ENCODE peak calls at places on chromosomes 4 and X, in six cellular contexts. S is activated T-cell treated with anti-CD3 and anti-CD28 coated beads for 1 hour; V is T-helper 17 cell; B is NCI-H748 treated with DMSO at 0.1 percent for 48 hours; J is ovary; C is activated CD4-positive, alpha-beta T cell treated with anti-CD3 and anti-CD28 coated beads for 1 hour. A is an unnamed sample.

GRCh38 chr4:139563515-139563914 is 7.5 kb upstream of the SETD7 start:
- DNase-seq in V (no peak), C (no peak), B (no peak), S (no peak), J (no peak), A (no peak)

GRCh38 chr4:153647975-153648374 is 36.1 kb upstream of the TLR2 start:
- DNase-seq in V (no peak), B (no peak), S (no peak), J (no peak), C (no peak), A (no peak)

GRCh38 chr4:184409911-184410692 is 64.2 kb downstream of the IRF2 start:
- DNase-seq in V (no peak), C (peak; percentile 15), S (peak; percentile 10), J (no peak), B (no peak), A (no peak)

GRCh38 chrX:13048265-13048664 is 3.8 kb upstream of the FAM9C start:
- DNase-seq in V (no peak), J (no peak), C (no peak), B (no peak), S (no peak), A (peak; percentile 19)

GRCh38 chr4:40622913-40623312 is 6.8 kb downstream of the RBM47 start:
- DNase-seq in C (no peak), V (no peak), S (no peak), J (no peak), B (no peak), A (peak; percentile 35)

GRCh38 chr4:163107754-163108153 is 58.9 kb downstream of the NAF1 start:
- DNase-seq in V (no peak), S (no peak), C (no peak), B (no peak), J (no peak), A (no peak)

GRCh38 chr4:85864806-85865205 is 389.9 kb downstream of the ARHGAP24 start:
- DNase-seq in C (no peak), B (no peak), J (no peak), S (no peak), V (no peak), A (no peak)

GRCh38 chr4:20017035-20017434 is 234.7 kb upstream of the SLIT2 start:
- DNase-seq in B (no peak), C (no peak), S (no peak), V (no peak), J (no peak), A (no peak)

GRCh38 chrX:111375747-111376146 is 36.2 kb downstream of the DCX start:
- DNase-seq in S (no peak), J (no peak), C (no peak), B (no peak), V (no peak), A (no peak)

GRCh38 chrX:38313190-38313589 is 14.1 kb downstream of the RPGR start:
- DNase-seq in S (no peak), J (no peak), B (no peak), C (no peak), V (no peak), A (no peak)

GRCh38 chr4:10734697-10735096 is 50.1 kb upstream of the CLNK start:
- DNase-seq in J (no peak), C (no peak), S (no peak), B (peak; percentile 5), V (no peak), A (no peak)

GRCh38 chr4:69875986-69876542 is 16.1 kb upstream of the SULT1E1 start:
- DNase-seq in B (no peak), J (no peak), C (no peak), S (no peak), V (no peak), A (no peak)

GRCh38 chr4:38082424-38083374 is 122.5 kb downstream of the PTTG2 start:
- DNase-seq in V (no peak), J (no peak), B (no peak), S (no peak), C (no peak), A (no peak)

GRCh38 chr4:48439988-48440387 is 43.2 kb upstream of the SLC10A4 start:
- DNase-seq in J (no peak), C (no peak), B (no peak), V (no peak), S (no peak), A (no peak)

GRCh38 chrX:153687121-153688039 is at the start of gene SLC6A8:
- DNase-seq in S (peak; percentile 19), C (no peak), B (no peak), V (no peak), J (peak; percentile 78), A (peak; percentile 81)

GRCh38 chr4:80811413-80811812 is 219.1 kb upstream of the BMP3 start:
- DNase-seq in B (no peak), C (no peak), V (no peak), J (no peak), S (no peak), A (no peak)

GRCh38 chrX:72621163-72621562 is 48.5 kb upstream of the HDAC8 start:
- DNase-seq in S (no peak), V (no peak), J (no peak), C (no peak), B (no peak), A (no peak)

GRCh38 chr4:159227378-159227777 is 124.5 kb downstream of the RAPGEF2 start:
- DNase-seq in J (no peak), B (peak; percentile 1), S (no peak), C (no peak), V (no peak), A (no peak)

GRCh38 chr4:79913581-79913980 is 159.4 kb downstream of the ANTXR2 start:
- DNase-seq in V (no peak), S (no peak), C (no peak), J (no peak), B (no peak), A (no peak)

GRCh38 chrX:13364230-13364629 is 44.4 kb upstream of the ATXN3L start:
- DNase-seq in J (no peak), B (no peak), V (no peak), C (no peak), S (no peak), A (peak; percentile 45)

GRCh38 chr4:121034010-121034409 is 38.3 kb downstream of the NDNF start:
- DNase-seq in V (no peak), S (no peak), C (no peak), J (peak; percentile 59), B (no peak), A (no peak)

GRCh38 chr4:190016369-190017289 is 10.4 kb downstream of the FRG2 start:
- DNase-seq in S (no peak), V (no peak), C (no peak), B (no peak), J (no peak), A (no peak)

GRCh38 chrX:48154796-48155195 is 24.4 kb downstream of the SPACA5B start:
- DNase-seq in J (no peak), C (no peak), S (no peak), B (no peak), V (no peak), A (no peak)